ENCODE peak calls at places on chromosome 13, in nine cellular contexts. S is kidney tubule cell; H is H1; I is bronchial epithelial cell; F is right cardiac atrium; N is NCI-H748 treated with DMSO at 0.1 percent for 48 hours; B is stimulated activated CD4-positive, alpha-beta T cell treated with anti-CD3 and anti-CD28 coated beads, Interleukin-2, amount 100 ng/mL, for 48 hours; Z is GDM1; V is CD8-positive, alpha-beta memory T cell. U is an unnamed sample.

GRCh38 chr13:99063952-99064351 is 86.1 kb upstream of the DOCK9 start:
- DNase-seq in S (peak), I (no peak), F (no peak), Z (no peak), H (no peak), N (no peak), B (no peak), V (no peak), U (no peak)

GRCh38 chr13:71285700-71286099 is 581.3 kb downstream of the DACH1 start:
- DNase-seq in I (no peak), F (no peak), Z (no peak), H (no peak), B (no peak), N (no peak), S (no peak), V (no peak), U (no peak)

GRCh38 chr13:42745655-42746054 is 35.7 kb upstream of the FAM216B start:
- DNase-seq in B (no peak), F (no peak), Z (no peak), I (peak), V (no peak), H (no peak), S (no peak), N (no peak), U (no peak)

GRCh38 chr13:30718661-30719520 is 16.5 kb upstream of the ALOX5AP start:
- DNase-seq in Z (no peak), F (no peak), B (no peak), H (no peak), I (peak), N (no peak), S (peak), V (no peak), U (peak)

GRCh38 chr13:111973186-111974064 is 93.5 kb upstream of the SOX1 start:
- DNase-seq in I (no peak), N (no peak), S (no peak), Z (no peak), F (no peak), H (no peak), V (no peak), B (no peak), U (no peak)

GRCh38 chr13:76297331-76297730 is 588.9 kb downstream of the KCTD12 start:
- DNase-seq in I (no peak), N (no peak), V (no peak), S (no peak), F (no peak), H (no peak), Z (no peak), B (no peak), U (no peak)

GRCh38 chr13:73754727-73755292 is 379.4 kb downstream of the KLF12 start:
- DNase-seq in Z (peak), V (no peak), S (peak), B (no peak), N (peak), I (peak), F (no peak), H (no peak), U (peak)

GRCh38 chr13:20461481-20461859 is 64.2 kb downstream of the CRYL1 start:
- DNase-seq in Z (no peak), S (peak), V (no peak), I (peak), F (no peak), N (no peak), H (no peak), B (peak), U (no peak)

GRCh38 chr13:106587787-106588186 is 19.9 kb upstream of the ARGLU1 start:
- DNase-seq in H (no peak), B (no peak), V (no peak), F (no peak), N (peak), Z (no peak), S (no peak), I (peak), U (no peak)

GRCh38 chr13:73416093-73416492 is 357.3 kb downstream of the KLF5 start:
- DNase-seq in S (peak), V (no peak), F (no peak), I (no peak), B (no peak), Z (no peak), H (no peak), N (no peak), U (no peak)

GRCh38 chr13:44259045-44260042 is 114.3 kb upstream of the SERP2 start:
- DNase-seq in I (peak), F (no peak), H (no peak), V (peak), Z (peak), B (peak), S (peak), N (no peak), U (no peak)

GRCh38 chr13:48185018-48185417 is 48.0 kb upstream of the ITM2B start:
- DNase-seq in N (no peak), B (no peak), Z (no peak), F (no peak), V (no peak), S (no peak), H (no peak), I (no peak), U (no peak)

GRCh38 chr13:35695411-35695810 is 218.9 kb upstream of the MAB21L1 start:
- DNase-seq in I (no peak), V (no peak), Z (no peak), S (no peak), N (no peak), H (no peak), B (no peak), F (no peak), U (no peak)

GRCh38 chr13:109764474-109765292 is 21.7 kb downstream of the IRS2 start:
- DNase-seq in Z (peak), B (no peak), H (no peak), N (no peak), V (no peak), I (peak), F (peak), S (no peak), U (peak)

GRCh38 chr13:23796546-23796945 is 92.7 kb downstream of the MIPEP start:
- DNase-seq in S (peak), H (no peak), N (peak), I (peak), Z (no peak), V (no peak), B (no peak), F (no peak), U (no peak)

GRCh38 chr13:73339086-73339485 is 280.3 kb downstream of the KLF5 start:
- DNase-seq in S (no peak), Z (no peak), B (no peak), N (no peak), H (no peak), I (peak), F (no peak), V (no peak), U (peak)

GRCh38 chr13:47277774-47278173 is 380.9 kb upstream of the HTR2A start:
- DNase-seq in Z (no peak), V (no peak), N (no peak), F (no peak), S (peak), I (peak), H (no peak), B (no peak), U (peak)

GRCh38 chr13:107864543-107865460 is 350.5 kb downstream of the LIG4 start:
- DNase-seq in S (peak), Z (no peak), H (no peak), B (no peak), N (peak), F (no peak), I (peak), V (no peak), U (peak)

GRCh38 chr13:35346494-35346893 is 130.0 kb downstream of the MAB21L1 start:
- DNase-seq in F (no peak), Z (no peak), I (no peak), N (no peak), H (no peak), V (no peak), S (no peak), B (no peak), U (no peak)

GRCh38 chr13:104024416-104025170 is 958.4 kb upstream of the SLC10A2 start:
- DNase-seq in I (peak), N (no peak), B (no peak), H (no peak), Z (no peak), F (no peak), S (peak), V (no peak), U (no peak)

GRCh38 chr13:113058988-113059850 is 46.4 kb upstream of the F7 start:
- DNase-seq in Z (no peak), S (no peak), N (no peak), H (no peak), V (peak), F (peak), I (no peak), B (no peak), U (peak)

GRCh38 chr13:95982144-95982543 is 71.1 kb downstream of the UGGT2 start:
- DNase-seq in I (peak), H (no peak), N (no peak), Z (no peak), B (no peak), F (no peak), V (no peak), S (no peak), U (no peak)

GRCh38 chr13:114281351-114282142 is at the start of gene UPF3A:
- DNase-seq in F (peak), N (peak), S (peak), I (peak), V (peak), B (peak), Z (peak), H (peak), U (peak)

GRCh38 chr13:110008816-110009215 is 222.4 kb upstream of the IRS2 start:
- DNase-seq in F (no peak), V (no peak), S (peak), H (no peak), I (no peak), N (no peak), Z (no peak), B (no peak), U (no peak)

GRCh38 chr13:38303816-38304215 is 45.8 kb upstream of the UFM1 start:
- DNase-seq in S (no peak), V (no peak), I (no peak), H (no peak), F (no peak), B (no peak), N (no peak), Z (no peak), U (no peak)

GRCh38 chr13:21671793-21672680 is 1.2 kb downstream of the FGF9 start:
- DNase-seq in V (no peak), N (peak), I (no peak), Z (no peak), B (no peak), H (no peak), S (no peak), F (no peak), U (no peak)

GRCh38 chr13:98370806-98371553 is 193.9 kb upstream of the RNF113B start:
- DNase-seq in N (no peak), Z (no peak), I (no peak), B (no peak), V (no peak), S (peak), H (no peak), F (peak), U (no peak)

GRCh38 chr13:28486144-28486543 is 8.8 kb downstream of the FLT1 start:
- DNase-seq in N (no peak), H (no peak), Z (no peak), V (no peak), I (no peak), S (no peak), F (no peak), B (no peak), U (no peak)

GRCh38 chr13:63463782-63464610 is 2048.3 kb upstream of the PCDH20 start:
- DNase-seq in Z (no peak), H (no peak), I (peak), N (no peak), V (no peak), B (no peak), F (no peak), S (no peak), U (peak)

GRCh38 chr13:51772105-51772455 is 31.9 kb downstream of the DHRS12 start:
- DNase-seq in V (no peak), N (no peak), H (no peak), B (no peak), I (no peak), S (no peak), Z (no peak), F (no peak), U (no peak)

GRCh38 chr13:94886191-94886590 is 173.8 kb upstream of the SOX21 start:
- DNase-seq in S (peak), B (no peak), Z (no peak), H (no peak), N (no peak), I (no peak), F (no peak), V (no peak), U (peak)

GRCh38 chr13:112072531-112073244 is 5.7 kb downstream of the SOX1 start:
- DNase-seq in H (no peak), F (no peak), V (no peak), I (no peak), S (no peak), B (no peak), Z (no peak), N (peak), U (no peak)

GRCh38 chr13:39565036-39565949 is 37.7 kb downstream of the LHFPL6 start:
- DNase-seq in I (peak), S (peak), N (no peak), F (no peak), Z (no peak), B (no peak), H (peak), V (no peak), U (peak)

GRCh38 chr13:114161644-114162532 is 17.2 kb upstream of the CFAP97D2 start:
- DNase-seq in Z (peak), V (no peak), F (peak), N (no peak), H (no peak), I (peak), S (peak), B (no peak), U (no peak)

GRCh38 chr13:42875448-42876269 is 94.3 kb downstream of the FAM216B start:
- DNase-seq in H (peak), S (no peak), B (no peak), Z (no peak), F (no peak), N (no peak), V (no peak), I (no peak), U (no peak)

GRCh38 chr13:42880241-42880640 is 98.9 kb downstream of the FAM216B start:
- DNase-seq in V (no peak), N (no peak), B (no peak), H (no peak), S (no peak), F (no peak), Z (peak), I (no peak), U (no peak)